ENCODE peak calls at places on chromosomes 1 and 21, in eight cellular contexts. T is NCI-H1436; O is heart left ventricle; M is stimulated activated naive CD4-positive, alpha-beta T cell treated with Interleukin-2 at 50 U/mL for 16 hours; F is esophagus muscularis mucosa; J is activated CD4-positive, alpha-beta T cell treated with anti-CD3 and anti-CD28 coated beads, Interleukin-2, amount 10 ng/mL, durations not matched to agents 7 days and 5 days; E is HT1080; P is hepatocyte. S is an unnamed sample.
A peak's percentile ranks its signal among the peaks of the same experiment; 100 is the strongest.

GRCh38 chr1:53717025-53717804 is 21.7 kb downstream of the GLIS1 start:
- DNase-seq in T (no peak), O (no peak), M (no peak), F (no peak), J (no peak), E (no peak), P (no peak), S (no peak)

GRCh38 chr1:48947761-48948537 is 171.3 kb upstream of the BEND5 start:
- DNase-seq in T (no peak), O (no peak), M (no peak), F (no peak), J (no peak), E (no peak), P (no peak), S (no peak)

GRCh38 chr1:94061513-94062443 is 59.2 kb downstream of the ABCA4 start:
- DNase-seq in T (peak; percentile 35), O (peak; percentile 75), M (no peak), F (no peak), J (peak; percentile 41), E (peak; percentile 75), P (peak; percentile 82), S (peak; percentile 83)

GRCh38 chr1:19877351-19877750 is 4.8 kb upstream of the OTUD3 start:
- DNase-seq in T (no peak), O (no peak), M (no peak), F (no peak), J (no peak), E (no peak), P (no peak), S (no peak)

GRCh38 chr1:206041640-206042039 is 11.3 kb upstream of the RHEX start:
- DNase-seq in T (peak; percentile 30), O (no peak), M (no peak), F (peak; percentile 45), J (no peak), E (no peak), P (peak; percentile 50), S (no peak)

GRCh38 chr21:34202553-34203332 is 129.4 kb downstream of the MRPS6 start:
- DNase-seq in T (no peak), O (no peak), M (no peak), F (no peak), J (no peak), E (no peak), P (peak; percentile 70), S (no peak)

GRCh38 chr21:26057488-26058170 is 112.9 kb downstream of the APP start:
- DNase-seq in T (no peak), O (no peak), M (no peak), F (no peak), J (no peak), E (no peak), P (no peak), S (no peak)

GRCh38 chr1:24927886-24928630 is 2.0 kb downstream of the RUNX3 start:
- DNase-seq in T (no peak), O (no peak), M (no peak), F (no peak), J (no peak), E (no peak), P (no peak), S (no peak)

GRCh38 chr1:46927249-46927835 is 13.9 kb downstream of the CYP4A11 start:
- DNase-seq in T (no peak), O (no peak), M (no peak), F (no peak), J (no peak), E (no peak), P (no peak), S (no peak)

GRCh38 chr1:50333595-50333974 is 89.7 kb downstream of the DMRTA2 start:
- DNase-seq in T (no peak), O (peak; percentile 34), M (peak; percentile 31), F (no peak), J (peak; percentile 56), E (peak; percentile 17), P (peak; percentile 78), S (peak; percentile 72)

GRCh38 chr1:26360051-26360806 is 6.3 kb upstream of the CRYBG2 start:
- DNase-seq in T (no peak), O (no peak), M (no peak), F (no peak), J (peak; percentile 42), E (no peak), P (peak; percentile 75), S (no peak)

GRCh38 chr1:10793129-10793651 is 3.3 kb downstream of the CASZ1 start:
- DNase-seq in T (no peak), O (no peak), M (no peak), F (no peak), J (peak; percentile 15), E (no peak), P (peak; percentile 54), S (no peak)

GRCh38 chr1:39105841-39106765 is 80.0 kb downstream of the NDUFS5 start:
- DNase-seq in T (no peak), O (peak; percentile 59), M (peak; percentile 45), F (no peak), J (peak; percentile 14), E (peak; percentile 61), P (peak; percentile 73), S (peak; percentile 72)

GRCh38 chr1:51792864-51793263 is 85.7 kb downstream of the NRDC start:
- DNase-seq in T (no peak), O (no peak), M (no peak), F (no peak), J (no peak), E (peak; percentile 69), P (peak; percentile 26), S (no peak)

GRCh38 chr1:28392027-28392652 is 22.6 kb downstream of the PHACTR4 start:
- DNase-seq in T (no peak), O (no peak), M (no peak), F (no peak), J (no peak), E (peak; percentile 75), P (peak; percentile 44), S (no peak)

GRCh38 chr1:173052681-173053196 is 2.0 kb upstream of the TNFSF18 start:
- DNase-seq in T (no peak), O (no peak), M (no peak), F (no peak), J (no peak), E (peak; percentile 15), P (no peak), S (no peak)

GRCh38 chr1:205013683-205014367 is 29.2 kb upstream of the CNTN2 start:
- DNase-seq in T (peak; percentile 60), O (peak; percentile 40), M (no peak), F (no peak), J (no peak), E (peak; percentile 8), P (peak; percentile 40), S (no peak)

GRCh38 chr1:53825306-53825705 is 12.8 kb downstream of the NDC1 start:
- DNase-seq in T (no peak), O (no peak), M (no peak), F (no peak), J (no peak), E (no peak), P (no peak), S (no peak)

GRCh38 chr1:234934611-234935033 is 194.0 kb downstream of the TOMM20 start:
- DNase-seq in T (no peak), O (no peak), M (no peak), F (no peak), J (no peak), E (peak; percentile 45), P (no peak), S (no peak)

GRCh38 chr21:41490330-41490729 is 17.6 kb downstream of the TMPRSS2 start:
- DNase-seq in T (no peak), O (no peak), M (no peak), F (no peak), J (no peak), E (no peak), P (no peak), S (no peak)

GRCh38 chr1:21652101-21652936 is 16.8 kb downstream of the RAP1GAP start:
- DNase-seq in T (no peak), O (no peak), M (no peak), F (no peak), J (no peak), E (no peak), P (no peak), S (no peak)

GRCh38 chr1:207981976-207982375 is 71.1 kb upstream of the CD34 start:
- DNase-seq in T (no peak), O (no peak), M (no peak), F (no peak), J (no peak), E (peak; percentile 31), P (no peak), S (no peak)

GRCh38 chr1:165403835-165404482 is 41.0 kb downstream of the RXRG start:
- DNase-seq in T (no peak), O (no peak), M (no peak), F (no peak), J (peak; percentile 58), E (peak; percentile 10), P (peak; percentile 57), S (no peak)

GRCh38 chr1:80445021-80445420 is 1355.7 kb upstream of the ADGRL2 start:
- DNase-seq in T (no peak), O (no peak), M (no peak), F (no peak), J (no peak), E (peak; percentile 40), P (no peak), S (no peak)

GRCh38 chr1:119718409-119718808 is 6.7 kb downstream of the PHGDH start:
- DNase-seq in T (no peak), O (no peak), M (no peak), F (no peak), J (no peak), E (no peak), P (no peak), S (no peak)

GRCh38 chr1:221397606-221398005 is 344.3 kb downstream of the DUSP10 start:
- DNase-seq in T (no peak), O (no peak), M (no peak), F (no peak), J (no peak), E (peak; percentile 39), P (no peak), S (no peak)

S was measured in sciatic nerve.